ENCODE peak calls at places on chromosomes 16 and 17, in six cellular contexts. J is HepG2, S is GM12891, P is GM12878, E is K562, Y is H1. C is an unnamed sample.

GRCh38 chr16:28310796-28311195 is 18.5 kb downstream of the SBK1 start:
- DNase-seq in J (no peak), S (no peak), P (no peak), E (no peak), Y (no peak), C (no peak)

GRCh38 chr17:77891602-77892001 is 66.9 kb upstream of the TNRC6C start:
- DNase-seq in J (no peak), S (no peak), P (no peak), E (no peak), Y (no peak), C (no peak)

GRCh38 chr16:56312556-56312955 is 112.8 kb downstream of the AMFR start:
- DNase-seq in J (no peak), S (no peak), P (no peak), E (no peak), Y (no peak), C (no peak)

GRCh38 chr17:48011405-48012150 is 26.0 kb downstream of the COPZ2 start:
- DNase-seq in J (peak), S (no peak), P (no peak), E (peak), Y (peak), C (peak)

GRCh38 chr16:28192811-28193529 is 18.8 kb downstream of the XPO6 start:
- DNase-seq in J (no peak), S (peak), P (no peak), E (no peak), Y (no peak), C (peak)

GRCh38 chr17:56679148-56679766 is 85.8 kb downstream of the NOG start:
- DNase-seq in J (peak), S (no peak), P (no peak), E (peak), Y (no peak), C (no peak)

GRCh38 chr16:31700530-31701388 is 172.8 kb upstream of the ZNF267 start:
- DNase-seq in J (peak), S (peak), P (peak), E (peak), Y (peak), C (peak)

GRCh38 chr16:2950773-2951172 is 13.3 kb upstream of the KREMEN2 start:
- DNase-seq in J (no peak), S (no peak), P (no peak), E (peak), Y (no peak), C (no peak)

GRCh38 chr16:4535627-4536108 is 2.9 kb downstream of the CDIP1 start:
- DNase-seq in J (no peak), S (no peak), P (no peak), E (no peak), Y (no peak), C (no peak)

GRCh38 chr17:30378191-30378796 is 433 bp upstream of the CPD start:
- DNase-seq in J (no peak), S (no peak), P (no peak), E (peak), Y (peak), C (no peak)

GRCh38 chr17:33697557-33697956 is 404.5 kb upstream of the ASIC2 start:
- DNase-seq in J (no peak), S (no peak), P (no peak), E (no peak), Y (no peak), C (no peak)

GRCh38 chr16:55225972-55226542 is 97.9 kb upstream of the IRX6 start:
- DNase-seq in J (no peak), S (no peak), P (no peak), E (no peak), Y (no peak), C (no peak)

GRCh38 chr16:30743690-30744089 is 4.5 kb upstream of the PHKG2 start:
- DNase-seq in J (no peak), S (no peak), P (no peak), E (no peak), Y (no peak), C (no peak)

GRCh38 chr17:81076097-81076754 is 41.3 kb downstream of the BAIAP2 start:
- DNase-seq in J (no peak), S (no peak), P (no peak), E (no peak), Y (no peak), C (no peak)

GRCh38 chr17:7590743-7591142 is 849 bp upstream of the SOX15 start:
- DNase-seq in J (no peak), S (no peak), P (no peak), E (no peak), Y (peak), C (no peak)

GRCh38 chr17:34619687-34620217 is 40.4 kb downstream of the TMEM132E start:
- DNase-seq in J (no peak), S (no peak), P (no peak), E (no peak), Y (no peak), C (no peak)

GRCh38 chr17:45394001-45394912 is 38.4 kb downstream of the ARHGAP27 start:
- DNase-seq in J (no peak), S (no peak), P (no peak), E (no peak), Y (no peak), C (no peak)

GRCh38 chr16:17784073-17784472 is 313.3 kb upstream of the XYLT1 start:
- DNase-seq in J (peak), S (no peak), P (no peak), E (peak), Y (no peak), C (no peak)

GRCh38 chr16:69320731-69321073 is 9.6 kb downstream of the VPS4A start:
- DNase-seq in J (no peak), S (no peak), P (no peak), E (no peak), Y (no peak), C (no peak)

GRCh38 chr16:10266809-10267208 is 84.6 kb upstream of the GRIN2A start:
- DNase-seq in J (no peak), S (no peak), P (peak), E (no peak), Y (no peak), C (no peak)

GRCh38 chr17:77467513-77467912 is 326.7 kb downstream of the SEC14L1 start:
- DNase-seq in J (no peak), S (no peak), P (no peak), E (no peak), Y (no peak), C (no peak)

GRCh38 chr17:64614266-64615011 is 47.7 kb downstream of the SMURF2 start:
- DNase-seq in J (no peak), S (no peak), P (no peak), E (no peak), Y (no peak), C (no peak)

GRCh38 chr16:6081320-6081976 is 983.9 kb upstream of the EEF2KMT start:
- DNase-seq in J (peak), S (peak), P (no peak), E (peak), Y (peak), C (no peak)

GRCh38 chr16:61900482-61900881 is 135.8 kb downstream of the CDH8 start:
- DNase-seq in J (no peak), S (no peak), P (no peak), E (no peak), Y (no peak), C (no peak)

GRCh38 chr17:67241719-67242341 is 3.2 kb downstream of the HELZ start:
- DNase-seq in J (no peak), S (no peak), P (no peak), E (no peak), Y (peak), C (no peak)

GRCh38 chr17:11948791-11949190 is 48.5 kb downstream of the ZNF18 start:
- DNase-seq in J (no peak), S (no peak), P (no peak), E (no peak), Y (no peak), C (no peak)

GRCh38 chr17:67227488-67227887 is 17.5 kb downstream of the HELZ start:
- DNase-seq in J (no peak), S (no peak), P (no peak), E (no peak), Y (no peak), C (no peak)

GRCh38 chr17:65936013-65936412 is 255.9 kb downstream of the CEP112 start:
- DNase-seq in J (no peak), S (no peak), P (no peak), E (no peak), Y (no peak), C (no peak)

GRCh38 chr17:19015428-19015827 is 10.9 kb upstream of the FAM83G start:
- DNase-seq in J (no peak), S (no peak), P (no peak), E (no peak), Y (no peak), C (no peak)

GRCh38 chr17:75776399-75777242 is 8.0 kb upstream of the UNK start:
- DNase-seq in J (no peak), S (no peak), P (no peak), E (no peak), Y (no peak), C (no peak)

GRCh38 chr17:78742901-78743300 is 39.2 kb downstream of the CYTH1 start:
- DNase-seq in J (no peak), S (no peak), P (no peak), E (no peak), Y (no peak), C (no peak)

DNA sequence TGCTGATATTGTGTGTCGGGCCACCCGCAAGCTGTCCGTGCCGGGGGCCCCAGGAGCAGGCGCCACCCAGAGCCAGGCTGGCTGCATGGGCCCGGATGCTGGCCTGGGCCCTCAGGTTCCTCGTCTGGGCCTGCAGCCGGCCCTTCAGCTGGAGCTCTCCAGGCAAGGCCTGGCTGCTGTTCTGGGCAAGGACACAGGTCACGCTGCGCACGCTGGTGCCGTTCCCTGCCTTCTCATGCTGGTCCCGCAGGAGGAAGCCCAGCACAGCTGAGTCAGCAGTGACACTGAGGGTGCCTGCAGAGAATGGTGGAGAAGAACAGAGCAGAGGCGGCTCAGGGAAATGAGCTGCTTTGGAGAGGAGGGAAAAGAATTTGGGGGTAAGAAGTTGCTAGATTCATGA is 79.9 kb downstream of the RMI2 start:
- DNase-seq in J (no peak), S (no peak), P (no peak), E (no peak), Y (no peak), C (no peak)
- TF ChIP-seq TAF1 in J (no peak), S (no peak), P (no peak), E (no peak), Y (no peak), C (no peak)

GRCh38 chr17:17778308-17779014 is 58.3 kb downstream of the SREBF1 start:
- DNase-seq in J (no peak), S (no peak), P (no peak), E (no peak), Y (no peak), C (no peak)

GRCh38 chr17:17781591-17782424 is 55.0 kb downstream of the SREBF1 start:
- DNase-seq in J (no peak), S (no peak), P (no peak), E (no peak), Y (peak), C (no peak)

GRCh38 chr17:17780941-17781590 is 55.7 kb downstream of the SREBF1 start:
- DNase-seq in J (no peak), S (no peak), P (no peak), E (no peak), Y (peak), C (no peak)

GRCh38 chr17:17776889-17777288 is 59.9 kb downstream of the SREBF1 start:
- DNase-seq in J (no peak), S (no peak), P (no peak), E (no peak), Y (no peak), C (no peak)

GRCh38 chr17:17779015-17779611 is 57.7 kb downstream of the SREBF1 start:
- DNase-seq in J (peak), S (no peak), P (no peak), E (no peak), Y (no peak), C (no peak)
- TF ChIP-seq POLR2A in J (no peak), S (no peak), P (no peak), E (no peak), Y (no peak), C (no peak)

DNA sequence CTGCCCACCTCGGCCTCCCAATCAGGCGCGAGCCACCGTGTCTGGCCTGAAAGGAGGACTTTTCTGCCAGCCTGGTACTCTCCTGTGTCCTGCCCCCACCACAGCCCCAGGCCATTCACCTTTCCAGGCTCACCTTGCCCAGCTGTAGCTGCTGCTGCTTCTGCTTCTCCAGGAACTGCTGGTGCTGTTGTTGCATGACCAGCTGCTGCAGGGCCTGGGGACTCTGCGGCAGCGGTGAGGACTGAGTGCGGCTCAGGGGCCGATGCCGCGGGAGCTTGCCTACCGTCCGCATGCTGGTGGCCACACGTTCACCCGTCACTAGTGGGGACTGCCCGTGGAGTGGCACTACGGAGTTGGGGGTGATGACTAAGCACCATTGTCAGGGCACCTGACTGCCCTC is 17.7 kb downstream of the G6PC3 start:
- DNase-seq in J (no peak), S (no peak), P (no peak), E (no peak), Y (no peak), C (no peak)
- TF ChIP-seq POLR2AphosphoS5 in J (no peak), S (no peak), P (no peak), E (no peak), Y (no peak), C (no peak)

DNA sequence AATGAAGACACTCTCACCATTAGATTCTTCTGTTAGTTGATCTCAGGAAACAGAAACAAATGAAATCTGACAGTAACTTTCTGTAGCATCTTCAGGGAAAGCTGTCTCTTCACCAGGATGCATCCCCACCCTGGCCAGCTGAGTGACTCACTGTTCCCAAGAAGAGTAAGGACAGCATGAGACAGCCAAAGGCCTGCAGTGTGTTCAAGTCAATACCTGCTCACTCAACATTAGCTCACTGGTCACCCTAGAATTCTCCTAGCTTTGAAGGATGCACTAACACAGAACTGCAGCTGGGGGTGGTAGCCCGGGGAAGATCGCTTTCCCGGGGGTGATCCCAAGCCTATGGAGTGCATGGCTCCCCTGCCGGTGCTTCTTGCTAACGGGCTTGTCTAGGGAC is 28.2 kb upstream of the CLEC18B start:
- DNase-seq in J (no peak), S (no peak), P (no peak), E (no peak), Y (no peak), C (no peak)
- TF ChIP-seq TAF1 in J (no peak), S (no peak), P (no peak), E (no peak), Y (no peak), C (no peak)

GRCh38 chr17:79980246-79981043 is 55.2 kb downstream of the TBC1D16 start:
- DNase-seq in J (no peak), S (no peak), P (no peak), E (no peak), Y (no peak), C (no peak)

GRCh38 chr17:79979841-79980215 is 55.8 kb downstream of the TBC1D16 start:
- DNase-seq in J (no peak), S (no peak), P (no peak), E (no peak), Y (no peak), C (no peak)

GRCh38 chr17:79981661-79982101 is 54.0 kb downstream of the TBC1D16 start:
- DNase-seq in J (no peak), S (no peak), P (no peak), E (no peak), Y (no peak), C (no peak)

GRCh38 chr17:79979201-79979840 is 56.4 kb downstream of the TBC1D16 start:
- DNase-seq in J (no peak), S (no peak), P (no peak), E (no peak), Y (no peak), C (no peak)

GRCh38 chr17:79981090-79981489 is 54.6 kb downstream of the TBC1D16 start:
- DNase-seq in J (no peak), S (no peak), P (no peak), E (no peak), Y (no peak), C (no peak)
- TF ChIP-seq POLR2A in J (no peak), S (no peak), P (no peak), E (no peak), Y (no peak), C (no peak)

DNA sequence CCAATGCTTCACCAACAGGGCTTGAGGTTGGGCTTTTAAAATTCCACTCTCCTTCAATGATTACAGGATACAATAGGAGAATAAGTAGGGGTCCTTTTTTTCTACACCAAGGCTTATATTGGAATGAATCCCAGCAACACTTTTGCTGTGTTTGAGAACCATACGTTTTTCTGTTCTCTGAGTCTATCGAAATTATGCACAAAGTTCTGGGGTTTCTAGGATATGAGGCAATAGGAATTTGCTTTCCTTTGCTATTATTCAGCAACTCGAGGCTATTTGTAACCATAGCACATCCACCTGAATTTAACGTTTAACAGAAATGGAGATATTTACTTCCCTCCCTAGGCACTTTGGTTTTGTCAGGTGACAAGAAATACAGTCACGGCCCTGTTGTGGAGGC is 109.8 kb downstream of the HS3ST3A1 start:
- DNase-seq in J (no peak), S (no peak), P (no peak), E (no peak), Y (no peak), C (no peak)
- TF ChIP-seq POLR2AphosphoS5 in J (no peak), S (no peak), P (no peak), E (no peak), Y (no peak), C (no peak)

GRCh38 chr17:6575596-6575988 is 19.2 kb upstream of the PITPNM3 start:
- DNase-seq in J (no peak), S (no peak), P (no peak), E (no peak), Y (no peak), C (no peak)

GRCh38 chr17:6573982-6574688 is 17.8 kb upstream of the PITPNM3 start:
- DNase-seq in J (no peak), S (no peak), P (no peak), E (no peak), Y (peak), C (no peak)

GRCh38 chr17:6572997-6573396 is 16.6 kb upstream of the PITPNM3 start:
- DNase-seq in J (no peak), S (no peak), P (no peak), E (no peak), Y (peak), C (no peak)

GRCh38 chr17:6576038-6576437 is 19.7 kb upstream of the PITPNM3 start:
- DNase-seq in J (no peak), S (no peak), P (no peak), E (no peak), Y (no peak), C (no peak)

DNA sequence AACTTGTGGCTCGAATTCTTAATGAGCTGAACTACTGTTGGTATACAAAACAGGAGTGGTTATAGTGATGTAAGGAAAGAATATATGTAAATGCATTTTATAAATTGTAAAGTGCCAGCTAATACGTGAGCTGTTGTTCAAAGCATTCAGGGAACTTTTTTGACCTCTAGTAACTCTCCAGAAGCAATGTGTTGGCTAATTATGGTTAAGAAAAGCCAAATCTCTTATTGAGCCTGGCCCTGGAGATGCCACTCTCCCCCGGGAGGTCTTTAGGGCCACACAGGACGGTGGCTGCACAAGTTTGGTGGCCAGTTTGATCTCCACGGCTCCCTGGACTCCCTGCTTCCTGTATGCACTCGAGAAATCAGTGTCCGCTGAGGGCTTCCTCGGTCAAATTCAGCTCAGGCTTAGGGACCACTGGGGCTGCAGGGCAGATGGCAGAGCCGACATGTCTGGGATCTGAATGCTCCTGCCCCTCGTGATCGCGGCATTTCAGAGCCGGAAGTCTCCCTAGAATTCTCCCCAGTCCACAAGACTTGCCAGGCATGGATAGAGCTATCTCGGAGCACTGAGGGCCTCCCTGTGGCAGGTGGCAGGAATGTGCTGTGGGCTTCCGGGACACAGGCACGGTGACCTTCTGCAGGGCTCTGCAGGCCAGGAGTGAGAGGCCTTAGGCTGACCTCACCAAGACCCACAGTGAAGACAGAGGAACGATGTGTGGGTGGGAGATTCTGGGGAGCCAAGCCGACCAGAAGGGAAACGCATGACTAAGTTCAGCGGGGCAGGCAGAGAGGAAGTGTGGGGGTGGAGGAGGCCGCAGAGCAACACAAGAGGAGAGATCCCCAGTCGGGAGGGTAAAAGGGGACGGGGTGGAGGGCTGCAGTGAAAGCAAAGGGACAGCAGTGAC is 18.6 kb upstream of the PITPNM3 start:
- DNase-seq in J (no peak), S (peak), P (peak), E (peak), Y (peak), C (peak)
- TF ChIP-seq TAF1 in J (no peak), S (no peak), P (no peak), E (peak), Y (no peak), C (no peak)

C was measured in GM12892.